ENCODE peak calls at places on chromosomes 11 and 22, in seven cellular contexts. L is brain microvascular endothelial cell, N is prostate gland, F is body of pancreas, M is heart left ventricle, Q is stomach, H is AG04450. A is an unnamed sample.

GRCh38 chr22:19210188-19210587 is 31.7 kb upstream of the SLC25A1 start:
- DNase-seq in L (no peak), N (no peak), F (no peak), M (no peak), Q (no peak), H (no peak), A (no peak)

GRCh38 chr11:75442161-75442885 is 9.3 kb upstream of the KLHL35 start:
- DNase-seq in L (no peak), N (no peak), F (no peak), M (no peak), Q (peak), H (no peak), A (no peak)

GRCh38 chr22:21975273-21975672 is 7.3 kb downstream of the TOP3B start:
- DNase-seq in L (no peak), N (no peak), F (no peak), M (no peak), Q (no peak), H (no peak), A (no peak)

GRCh38 chr11:15197696-15198095 is 83.0 kb downstream of the INSC start:
- DNase-seq in L (no peak), N (no peak), F (no peak), M (no peak), Q (no peak), H (no peak), A (peak)

GRCh38 chr11:66115638-66116410 is 45.8 kb downstream of the PACS1 start:
- DNase-seq in L (no peak), N (no peak), F (no peak), M (no peak), Q (no peak), H (no peak), A (no peak)

GRCh38 chr11:14373941-14374646 is 15.1 kb upstream of the RRAS2 start:
- DNase-seq in L (peak), N (peak), F (peak), M (peak), Q (peak), H (no peak), A (peak)

GRCh38 chr11:128757235-128757711 is 63.4 kb downstream of the FLI1 start:
- DNase-seq in L (peak), N (no peak), F (peak), M (peak), Q (no peak), H (no peak), A (no peak)

GRCh38 chr11:13007702-13008435 is 1.2 kb upstream of the RASSF10 start:
- DNase-seq in L (no peak), N (peak), F (no peak), M (no peak), Q (peak), H (no peak), A (no peak)

GRCh38 chr11:133081730-133082452 is 450.4 kb downstream of the OPCML start:
- DNase-seq in L (no peak), N (no peak), F (no peak), M (no peak), Q (no peak), H (no peak), A (no peak)

GRCh38 chr22:25728064-25728463 is 13.9 kb upstream of the MYO18B start:
- DNase-seq in L (no peak), N (no peak), F (no peak), M (no peak), Q (no peak), H (no peak), A (no peak)

GRCh38 chr11:1470681-1471611 is 15.6 kb downstream of the MOB2 start:
- DNase-seq in L (no peak), N (no peak), F (no peak), M (no peak), Q (no peak), H (no peak), A (no peak)

GRCh38 chr22:19576460-19577421 is 52.5 kb upstream of the CLDN5 start:
- DNase-seq in L (peak), N (no peak), F (no peak), M (peak), Q (no peak), H (no peak), A (no peak)

GRCh38 chr11:16080688-16081388 is 275.5 kb downstream of the SOX6 start:
- DNase-seq in L (no peak), N (no peak), F (no peak), M (no peak), Q (no peak), H (no peak), A (no peak)

GRCh38 chr11:120212926-120213325 is 2.1 kb downstream of the OAF start:
- DNase-seq in L (no peak), N (no peak), F (no peak), M (no peak), Q (no peak), H (no peak), A (no peak)

GRCh38 chr11:99988105-99988907 is 698.8 kb upstream of the ARHGAP42 start:
- DNase-seq in L (peak), N (no peak), F (peak), M (no peak), Q (no peak), H (no peak), A (no peak)

GRCh38 chr22:48448821-48449220 is 1378.9 kb downstream of the BRD1 start:
- DNase-seq in L (no peak), N (no peak), F (no peak), M (no peak), Q (no peak), H (no peak), A (no peak)

GRCh38 chr11:113014731-113015455 is 53.7 kb downstream of the NCAM1 start:
- DNase-seq in L (no peak), N (peak), F (peak), M (peak), Q (peak), H (no peak), A (no peak)

GRCh38 chr11:63915961-63916836 is 765 bp downstream of the RCOR2 start:
- DNase-seq in L (no peak), N (no peak), F (no peak), M (peak), Q (peak), H (no peak), A (no peak)

GRCh38 chr22:48333816-48334735 is 1493.6 kb downstream of the BRD1 start:
- DNase-seq in L (no peak), N (no peak), F (no peak), M (no peak), Q (no peak), H (no peak), A (no peak)

GRCh38 chr11:16945671-16946469 is 68.3 kb downstream of the PLEKHA7 start:
- DNase-seq in L (peak), N (peak), F (peak), M (peak), Q (peak), H (no peak), A (no peak)

GRCh38 chr11:60763692-60764369 is 7.2 kb downstream of the MS4A15 start:
- DNase-seq in L (no peak), N (no peak), F (no peak), M (no peak), Q (no peak), H (no peak), A (no peak)

GRCh38 chr11:69510471-69511357 is 29.3 kb downstream of the LINC01488 start:
- DNase-seq in L (peak), N (no peak), F (no peak), M (no peak), Q (no peak), H (no peak), A (no peak)

GRCh38 chr11:117457835-117458234 is 130.2 kb downstream of the CEP164 start:
- DNase-seq in L (no peak), N (no peak), F (peak), M (no peak), Q (no peak), H (no peak), A (no peak)
- TF ChIP-seq CTCF in L (no peak), N (no peak), F (no peak), M (no peak), Q (no peak), H (no peak), A (no peak)

GRCh38 chr11:123798513-123799252 is 7.5 kb downstream of the OR6M1 start:
- DNase-seq in L (no peak), N (no peak), F (peak), M (no peak), Q (no peak), H (no peak), A (no peak)
- H3K4me3 ChIP-seq in L (no peak), N (no peak), F (no peak), M (no peak), Q (no peak), H (no peak), A (no peak)

GRCh38 chr11:2814751-2815150 is 70.8 kb downstream of the CDKN1C start:
- DNase-seq in L (no peak), N (no peak), F (no peak), M (no peak), Q (no peak), H (no peak), A (no peak)

GRCh38 chr11:2817431-2817830 is 68.1 kb downstream of the CDKN1C start:
- DNase-seq in L (no peak), N (no peak), F (no peak), M (no peak), Q (no peak), H (no peak), A (no peak)

GRCh38 chr11:2816517-2816916 is 69.1 kb downstream of the CDKN1C start:
- DNase-seq in L (no peak), N (no peak), F (no peak), M (no peak), Q (no peak), H (no peak), A (no peak)

GRCh38 chr11:2816941-2817421 is 68.6 kb downstream of the CDKN1C start:
- DNase-seq in L (peak), N (peak), F (peak), M (no peak), Q (no peak), H (peak), A (no peak)

DNA sequence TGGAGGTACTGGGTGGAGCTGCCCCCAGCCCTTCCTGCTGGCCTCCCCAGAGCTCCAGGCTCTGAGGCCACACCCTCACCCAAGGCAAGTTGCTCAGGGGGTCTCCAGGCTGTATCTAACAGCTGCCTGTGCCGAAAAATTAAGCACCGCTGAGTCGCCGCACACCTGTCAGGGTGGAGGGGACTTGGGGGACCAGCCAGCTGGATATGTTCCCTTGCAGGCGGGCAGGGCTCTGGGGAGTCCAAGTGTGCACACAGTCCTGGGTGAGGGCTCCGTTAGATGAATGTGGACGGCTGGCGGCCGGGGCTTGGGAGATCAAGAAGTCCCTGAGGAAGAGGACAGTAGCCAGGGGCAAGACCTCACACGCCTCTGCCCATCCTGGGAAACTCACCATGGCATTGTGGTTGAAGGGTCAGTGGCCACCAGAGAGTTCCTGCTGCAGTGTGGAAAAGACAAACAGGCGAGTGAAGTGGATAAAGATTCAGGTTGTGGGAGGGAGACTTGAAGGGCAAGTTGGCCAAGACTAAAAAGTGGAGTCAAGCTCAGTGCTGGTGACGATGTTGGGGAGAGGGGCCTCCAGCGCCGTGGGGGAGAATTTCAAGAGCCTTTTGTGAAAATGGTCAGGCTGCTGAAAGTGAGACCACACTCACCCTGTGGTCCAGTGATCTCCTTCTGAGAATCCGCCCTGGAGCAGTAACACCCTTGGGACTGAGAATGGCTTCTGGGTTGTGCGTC is 69.6 kb downstream of the CDKN1C start:
- DNase-seq in L (no peak), N (no peak), F (no peak), M (no peak), Q (no peak), H (no peak), A (no peak)
- TF ChIP-seq CTCF in L (no peak), N (no peak), F (no peak), M (no peak), Q (no peak), H (no peak), A (no peak)

DNA sequence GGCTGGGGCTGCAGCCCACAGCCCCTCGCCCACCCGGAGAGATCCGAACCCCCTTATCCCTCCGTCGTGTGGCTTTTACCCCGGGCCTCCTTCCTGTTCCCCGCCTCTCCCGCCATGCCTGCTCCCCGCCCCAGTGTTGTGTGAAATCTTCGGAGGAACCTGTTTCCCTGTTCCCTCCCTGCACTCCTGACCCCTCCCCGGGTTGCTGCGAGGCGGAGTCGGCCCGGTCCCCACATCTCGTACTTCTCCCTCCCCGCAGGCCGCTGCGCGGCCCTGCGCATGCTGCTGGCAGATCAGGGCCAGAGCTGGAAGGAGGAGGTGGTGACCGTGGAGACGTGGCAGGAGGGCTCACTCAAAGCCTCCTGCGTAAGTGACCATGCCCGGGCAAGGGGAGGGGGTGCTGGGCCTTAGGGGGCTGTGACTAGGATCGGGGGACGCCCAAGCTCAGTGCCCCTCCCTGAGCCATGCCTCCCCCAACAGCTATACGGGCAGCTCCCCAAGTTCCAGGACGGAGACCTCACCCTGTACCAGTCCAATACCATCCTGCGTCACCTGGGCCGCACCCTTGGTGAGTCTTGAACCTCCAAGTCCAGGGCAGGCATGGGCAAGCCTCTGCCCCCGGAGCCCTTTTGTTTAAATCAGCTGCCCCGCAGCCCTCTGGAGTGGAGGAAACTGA is 731 bp downstream of the GSTP1 start:
- DNase-seq in L (no peak), N (peak), F (peak), M (peak), Q (peak), H (no peak), A (no peak)
- H3K4me3 ChIP-seq in L (peak), N (peak), F (peak), M (peak), Q (peak), H (peak), A (no peak)

DNA sequence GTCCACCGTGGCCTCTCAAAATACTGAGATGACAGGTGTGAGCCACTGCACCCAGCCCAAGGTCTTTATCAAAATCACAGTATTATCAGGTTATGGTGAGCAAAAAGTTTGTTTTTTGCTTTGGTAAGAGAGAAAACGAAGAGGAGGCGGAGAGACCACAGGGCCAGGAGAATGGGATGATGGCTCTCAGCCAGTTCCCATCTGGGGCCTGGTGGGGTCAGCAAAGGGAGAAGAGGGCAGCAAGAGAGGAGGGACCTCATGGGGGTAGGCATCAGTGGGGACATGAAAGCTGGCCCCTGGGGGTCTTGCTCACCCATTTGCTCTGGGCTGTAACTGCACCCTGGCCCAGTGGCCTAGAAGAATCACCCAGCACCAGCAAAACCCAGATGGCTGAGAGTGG is 190.2 kb downstream of the SHANK2 start:
- DNase-seq in L (no peak), N (no peak), F (no peak), M (no peak), Q (no peak), H (no peak), A (no peak)
- TF ChIP-seq CTCF in L (no peak), N (no peak), F (no peak), M (no peak), Q (no peak), H (no peak), A (no peak)

DNA sequence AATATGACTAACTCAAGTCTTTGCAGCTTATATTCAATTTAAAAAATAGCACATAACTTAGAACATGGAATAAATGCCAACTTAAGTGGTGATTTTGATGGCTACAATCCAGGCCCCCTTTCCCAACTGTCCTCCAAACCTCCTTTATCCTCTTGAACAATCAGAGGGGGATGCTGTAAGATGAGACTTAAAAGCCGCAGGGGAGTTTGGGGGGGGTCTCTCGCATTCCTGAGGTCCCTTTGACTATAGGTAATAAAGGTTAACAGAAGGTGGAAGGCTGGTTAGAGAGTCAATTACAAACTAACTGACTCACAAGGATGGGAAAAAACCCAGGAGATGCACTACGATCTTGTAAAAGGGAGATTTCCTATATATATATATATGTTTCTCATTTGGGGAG is 101.8 kb downstream of the KIRREL3 start:
- DNase-seq in L (no peak), N (no peak), F (no peak), M (no peak), Q (no peak), H (no peak), A (no peak)
- H3K4me3 ChIP-seq in L (no peak), N (no peak), F (no peak), M (no peak), Q (no peak), H (no peak), A (no peak)

DNA sequence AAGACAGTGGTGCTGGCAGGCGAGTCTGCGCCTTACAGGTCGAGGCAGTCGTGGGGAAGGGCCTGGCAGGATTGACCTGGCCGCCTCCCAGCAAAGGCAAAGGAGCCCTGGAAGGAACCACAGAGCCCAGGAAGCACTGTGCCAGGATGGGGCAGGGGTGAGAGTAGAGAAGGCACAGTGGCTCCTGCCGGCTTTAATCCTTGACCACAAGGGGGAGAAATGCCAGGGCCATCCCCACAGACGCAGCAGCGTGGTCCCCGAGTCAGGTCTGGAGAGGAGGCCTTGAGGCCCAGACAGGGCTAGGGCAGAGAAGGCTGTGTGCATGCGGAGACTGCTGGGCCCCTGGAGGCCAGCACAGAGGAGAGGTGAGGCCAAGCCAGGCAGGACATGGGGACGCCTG is 9.9 kb upstream of the NDUFS8 start:
- DNase-seq in L (no peak), N (no peak), F (no peak), M (no peak), Q (peak), H (no peak), A (peak)
- TF ChIP-seq CTCF in L (peak), N (peak), F (peak), M (peak), Q (no peak), H (peak), A (peak)

GRCh38 chr11:73187854-73188253 is 30.2 kb upstream of the P2RY2 start:
- DNase-seq in L (no peak), N (no peak), F (no peak), M (no peak), Q (no peak), H (no peak), A (no peak)

GRCh38 chr11:73186294-73186850 is 31.7 kb upstream of the P2RY2 start:
- DNase-seq in L (no peak), N (peak), F (no peak), M (no peak), Q (no peak), H (no peak), A (no peak)

GRCh38 chr11:73184953-73185671 is 33.0 kb upstream of the P2RY2 start:
- DNase-seq in L (peak), N (peak), F (peak), M (peak), Q (peak), H (no peak), A (no peak)

GRCh38 chr11:73186886-73187285 is 31.2 kb upstream of the P2RY2 start:
- DNase-seq in L (no peak), N (no peak), F (no peak), M (no peak), Q (peak), H (no peak), A (no peak)

DNA sequence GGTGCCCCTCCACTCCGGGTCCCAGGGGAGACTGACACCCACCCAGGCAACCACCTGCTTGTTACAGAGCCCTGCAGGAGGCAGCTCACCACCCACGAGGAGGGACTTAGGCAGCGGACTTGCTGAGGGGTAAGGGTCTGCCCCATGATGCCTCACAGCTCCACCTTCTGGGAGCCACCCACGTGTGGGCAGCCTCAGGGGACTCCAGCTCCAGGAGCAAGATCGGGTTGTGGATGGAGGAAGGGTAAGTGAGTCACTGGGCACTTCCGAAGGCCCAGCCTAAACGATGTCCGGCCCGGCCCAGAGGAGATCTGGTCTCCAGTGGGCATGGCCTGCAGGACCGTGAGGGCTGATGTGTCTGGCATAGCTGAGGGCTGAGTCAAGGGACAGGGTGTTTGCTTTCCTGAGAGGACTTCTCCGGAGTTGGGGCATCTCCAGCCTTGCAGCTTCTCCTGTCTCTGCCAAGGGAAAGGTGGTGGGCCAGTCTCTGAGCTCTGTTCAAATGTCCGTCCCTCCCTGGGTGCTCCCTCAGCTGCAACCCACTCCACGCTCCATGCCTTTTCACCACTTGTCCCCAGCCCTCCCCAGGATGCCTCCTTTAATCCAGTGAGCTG is 32.3 kb upstream of the P2RY2 start:
- DNase-seq in L (peak), N (no peak), F (no peak), M (no peak), Q (peak), H (peak), A (no peak)
- H3K4me3 ChIP-seq in L (no peak), N (no peak), F (no peak), M (no peak), Q (no peak), H (no peak), A (no peak)

DNA sequence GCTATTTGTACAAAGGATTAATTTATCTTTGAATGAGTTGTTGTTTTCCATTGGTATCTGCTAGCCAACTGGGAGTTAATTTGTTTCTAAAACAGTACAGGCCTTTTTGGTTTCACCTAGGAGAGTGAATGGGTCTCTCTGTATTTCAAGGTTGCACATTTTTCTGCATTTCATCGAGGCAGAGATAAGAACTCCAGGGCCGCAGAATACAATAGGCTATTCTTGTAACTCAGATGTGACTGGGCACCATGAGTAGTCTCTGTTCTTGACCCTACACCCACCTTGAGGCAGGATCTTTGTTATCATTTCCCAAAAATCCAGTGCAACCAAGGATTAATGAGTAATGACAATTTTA is 51.7 kb upstream of the OR9Q1 start:
- DNase-seq in L (no peak), N (no peak), F (peak), M (no peak), Q (no peak), H (no peak), A (no peak)
- TF ChIP-seq CTCF in L (no peak), N (no peak), F (no peak), M (no peak), Q (no peak), H (no peak), A (no peak)

A was measured in LNCaP clone FGC.